ENCODE peak calls at places on chromosomes 4 and X, in seven cellular contexts. S is neuronal stem cell, B is MCF 10A, T is left lung, W is mucosa of gallbladder, Z is AG09309, L is GM19239. I is an unnamed sample.

GRCh38 chr4:186189656-186190055 is 1.7 kb upstream of the CYP4V2 start:
- DNase-seq in L (no peak), T (no peak), W (no peak), S (no peak), B (no peak), Z (no peak), I (no peak)

GRCh38 chr4:37245391-37245954 is 930 bp downstream of the NWD2 start:
- DNase-seq in B (no peak), S (peak; percentile 11), W (no peak), Z (no peak), L (no peak), T (peak; percentile 53), I (peak; percentile 18)

GRCh38 chr4:59307609-59308008 is 1892.5 kb upstream of the ADGRL3 start:
- DNase-seq in B (no peak), S (no peak), L (no peak), W (no peak), T (no peak), Z (no peak), I (no peak)

GRCh38 chrX:20421697-20422096 is 155.0 kb upstream of the RPS6KA3 start:
- DNase-seq in T (no peak), Z (no peak), S (no peak), B (no peak), W (no peak), L (no peak), I (no peak)

GRCh38 chrX:45306794-45307193 is 106.1 kb upstream of the DIPK2B start:
- DNase-seq in S (no peak), B (no peak), Z (no peak), T (no peak), W (no peak), L (no peak), I (no peak)

GRCh38 chrX:22526339-22526738 is 253.6 kb downstream of the CBLL2 start:
- DNase-seq in B (peak; percentile 76), T (no peak), L (peak; percentile 10), S (no peak), W (no peak), Z (no peak), I (peak; percentile 10)

GRCh38 chr4:80097395-80098177 is 24.6 kb upstream of the ANTXR2 start:
- DNase-seq in L (no peak), B (peak; percentile 79), Z (peak; percentile 50), W (peak; percentile 38), T (no peak), S (no peak), I (no peak)

GRCh38 chr4:149638073-149638472 is 177.6 kb downstream of the IQCM start:
- DNase-seq in W (no peak), Z (no peak), T (no peak), B (peak; percentile 51), L (no peak), S (no peak), I (no peak)

GRCh38 chr4:41287005-41287404 is 30.3 kb downstream of the UCHL1 start:
- DNase-seq in L (no peak), S (no peak), B (peak; percentile 33), Z (peak; percentile 5), T (no peak), W (no peak), I (no peak)

GRCh38 chr4:67437974-67438713 is 107.2 kb downstream of the CENPC start:
- DNase-seq in T (no peak), S (no peak), L (no peak), B (peak; percentile 82), W (no peak), Z (peak; percentile 56), I (no peak)

GRCh38 chr4:101621120-101621519 is 169.4 kb upstream of the BANK1 start:
- DNase-seq in Z (peak; percentile 38), T (no peak), W (no peak), L (no peak), S (no peak), B (peak; percentile 8), I (no peak)

I was measured in GM13977.